ENCODE peak calls at places on chromosomes 12 and 14, in nine cellular contexts. M is heart right ventricle, A is HCT116, C is HFFc6, K is brain microvascular endothelial cell, I is OCI-LY7, B is mammary epithelial cell, Z is stomach, X is right lobe of liver. S is an unnamed sample.
A peak's percentile ranks its signal among the peaks of the same experiment; 100 is the strongest.

GRCh38 chr12:120119395-120119973 is 2.9 kb upstream of the RAB35 start:
- DNase-seq in M (no peak), A (no peak), C (peak; percentile 73), K (no peak), I (peak; percentile 59), B (peak; percentile 36), Z (no peak), X (no peak), S (peak; percentile 69)

GRCh38 chr12:5078423-5078822 is 34.7 kb downstream of the KCNA5 start:
- DNase-seq in M (peak; percentile 85), A (no peak), C (no peak), K (no peak), I (no peak), B (no peak), Z (no peak), X (no peak), S (no peak)

GRCh38 chr12:130421896-130422295 is 84.2 kb downstream of the PIWIL1 start:
- DNase-seq in M (no peak), A (no peak), C (no peak), K (no peak), I (no peak), B (no peak), Z (no peak), X (no peak), S (no peak)

GRCh38 chr12:52634266-52635056 is 16.1 kb upstream of the KRT73 start:
- DNase-seq in M (peak; percentile 73), A (no peak), C (no peak), K (no peak), I (no peak), B (no peak), Z (peak; percentile 73), X (peak; percentile 70), S (no peak)

GRCh38 chr12:56042430-56043203 is 899 bp downstream of the RPS26 start:
- DNase-seq in M (no peak), A (no peak), C (no peak), K (no peak), I (no peak), B (no peak), Z (no peak), X (no peak), S (no peak)

GRCh38 chr12:49974231-49974675 is 1.5 kb downstream of the AQP6 start:
- DNase-seq in M (peak; percentile 67), A (no peak), C (peak; percentile 31), K (peak; percentile 54), I (no peak), B (no peak), Z (peak; percentile 69), X (peak; percentile 77), S (no peak)

GRCh38 chr14:29805415-29806123 is 122.1 kb downstream of the PRKD1 start:
- DNase-seq in M (peak; percentile 33), A (no peak), C (peak; percentile 72), K (peak; percentile 56), I (no peak), B (peak; percentile 52), Z (peak; percentile 73), X (peak; percentile 69), S (no peak)

GRCh38 chr12:123047289-123047688 is 66.8 kb downstream of the ARL6IP4 start:
- DNase-seq in M (no peak), A (no peak), C (no peak), K (no peak), I (no peak), B (no peak), Z (no peak), X (no peak), S (no peak)

GRCh38 chr14:52888159-52888558 is 62.7 kb downstream of the FERMT2 start:
- DNase-seq in M (no peak), A (no peak), C (no peak), K (no peak), I (no peak), B (no peak), Z (no peak), X (no peak), S (no peak)

GRCh38 chr14:103450423-103450822 is 65.2 kb downstream of the MARK3 start:
- DNase-seq in M (no peak), A (no peak), C (no peak), K (no peak), I (no peak), B (no peak), Z (no peak), X (no peak), S (no peak)

GRCh38 chr14:55731881-55732498 is 152.0 kb downstream of the KTN1 start:
- DNase-seq in M (peak; percentile 47), A (peak; percentile 12), C (no peak), K (peak; percentile 48), I (peak; percentile 23), B (no peak), Z (peak; percentile 62), X (no peak), S (peak; percentile 35)

GRCh38 chr14:96368534-96368933 is 5.2 kb downstream of the GSKIP start:
- DNase-seq in M (no peak), A (no peak), C (no peak), K (no peak), I (no peak), B (no peak), Z (no peak), X (no peak), S (no peak)

GRCh38 chr12:114931025-114931424 is 247.1 kb upstream of the TBX3 start:
- DNase-seq in M (no peak), A (no peak), C (no peak), K (no peak), I (no peak), B (no peak), Z (no peak), X (no peak), S (no peak)

GRCh38 chr12:94879542-94879941 is 124.0 kb downstream of the NDUFA12 start:
- DNase-seq in M (no peak), A (no peak), C (no peak), K (no peak), I (peak; percentile 32), B (no peak), Z (no peak), X (no peak), S (peak; percentile 36)

GRCh38 chr12:88746386-88746785 is 166.1 kb upstream of the KITLG start:
- DNase-seq in M (no peak), A (no peak), C (peak; percentile 4), K (no peak), I (no peak), B (no peak), Z (no peak), X (no peak), S (no peak)

GRCh38 chr12:124301084-124301654 is 6.3 kb downstream of the RFLNA start:
- DNase-seq in M (no peak), A (no peak), C (no peak), K (no peak), I (no peak), B (no peak), Z (no peak), X (no peak), S (no peak)

GRCh38 chr12:76259660-76260389 is 88.4 kb downstream of the BBS10 start:
- DNase-seq in M (no peak), A (no peak), C (peak; percentile 79), K (peak; percentile 77), I (peak; percentile 28), B (peak; percentile 83), Z (no peak), X (no peak), S (no peak)

DNA sequence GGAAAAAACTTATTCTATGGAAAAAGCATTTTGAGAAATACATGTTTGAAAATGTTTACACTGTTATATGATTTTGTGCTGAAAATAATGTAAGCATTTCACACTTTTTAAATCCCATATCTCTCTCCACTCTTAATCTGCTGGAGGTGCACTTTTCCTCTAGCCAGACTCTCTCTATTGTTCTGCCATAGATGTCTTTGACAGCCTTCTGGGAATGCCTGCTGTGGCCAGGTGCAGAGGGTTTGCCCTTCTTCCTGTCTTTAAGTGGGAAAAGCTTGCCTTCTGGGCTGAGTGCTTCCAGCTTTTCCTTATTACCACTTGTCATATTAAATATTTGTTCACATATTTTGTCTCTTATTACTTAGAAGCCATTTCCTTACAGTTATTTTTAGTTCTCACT is 60.1 kb upstream of the PPM1H start:
- DNase-seq in M (no peak), A (no peak), C (no peak), K (no peak), I (no peak), B (no peak), Z (no peak), X (no peak), S (no peak)
- TF ChIP-seq CTCF in M (no peak), A (no peak), C (no peak), K (no peak), I (no peak), B (no peak), Z (no peak), X (no peak), S (no peak)

GRCh38 chr12:27015730-27016076 is 1.5 kb upstream of the TM7SF3 start:
- DNase-seq in M (no peak), A (peak; percentile 56), C (peak; percentile 16), K (no peak), I (peak; percentile 62), B (peak; percentile 35), Z (no peak), X (no peak), S (peak; percentile 47)
- TF ChIP-seq CTCF in M (peak; percentile 46), A (no peak), C (peak; percentile 83), K (no peak), I (peak; percentile 76), B (peak; percentile 32), Z (no peak), X (peak; percentile 42), S (peak; percentile 17)

GRCh38 chr12:66549050-66549389 is 129.9 kb downstream of the GRIP1 start:
- DNase-seq in M (no peak), A (no peak), C (no peak), K (no peak), I (no peak), B (no peak), Z (no peak), X (no peak), S (no peak)
- TF ChIP-seq CTCF in M (no peak), A (no peak), C (no peak), K (no peak), I (peak; percentile 55), B (no peak), Z (no peak), X (no peak), S (no peak)

GRCh38 chr12:17975239-17975638 is 114.8 kb downstream of the RERGL start:
- DNase-seq in M (no peak), A (no peak), C (no peak), K (no peak), I (no peak), B (no peak), Z (no peak), X (no peak), S (no peak)

GRCh38 chr12:17971850-17972249 is 118.1 kb downstream of the RERGL start:
- DNase-seq in M (no peak), A (no peak), C (no peak), K (no peak), I (no peak), B (no peak), Z (no peak), X (no peak), S (no peak)

GRCh38 chr12:17975763-17976162 is 114.2 kb downstream of the RERGL start:
- DNase-seq in M (no peak), A (no peak), C (no peak), K (no peak), I (no peak), B (no peak), Z (no peak), X (no peak), S (no peak)

DNA sequence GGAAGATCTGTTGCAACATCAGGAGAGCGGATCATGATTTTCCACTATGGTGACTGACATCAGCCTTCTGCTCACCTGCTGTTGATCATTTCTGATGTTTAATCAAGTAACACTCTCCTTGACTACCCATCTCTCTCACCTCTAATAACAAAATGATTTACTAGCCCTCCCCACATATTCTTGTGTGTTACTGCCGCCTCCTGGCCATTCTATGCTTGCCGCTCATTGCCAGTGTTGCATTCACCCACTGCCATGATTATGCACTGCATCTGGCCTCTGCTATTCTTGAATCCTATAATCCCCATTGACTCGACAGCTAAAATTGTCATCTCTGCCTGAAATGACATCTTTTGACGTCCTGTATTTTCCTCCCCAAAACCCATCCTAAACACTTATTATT is 113.8 kb downstream of the RERGL start:
- DNase-seq in M (no peak), A (no peak), C (no peak), K (peak; percentile 22), I (no peak), B (peak; percentile 17), Z (no peak), X (no peak), S (no peak)
- TF ChIP-seq CTCF in M (no peak), A (no peak), C (peak; percentile 60), K (peak; percentile 55), I (peak; percentile 53), B (peak; percentile 44), Z (no peak), X (no peak), S (no peak)

S was measured in GM20000.